ENCODE peak calls at places on chromosome 2, in four cellular contexts. D is coronary artery, Z is fibroblast of pulmonary artery, E is sigmoid colon. K is an unnamed sample.

GRCh38 chr2:7191927-7192326 is 274.7 kb downstream of the RNF144A start:
- DNase-seq in D (no peak), Z (peak), E (no peak), K (no peak)

GRCh38 chr2:134359367-134360081 is 105.7 kb downstream of the MGAT5 start:
- DNase-seq in D (no peak), E (peak), Z (no peak), K (no peak)

GRCh38 chr2:29405266-29405665 is 290.1 kb downstream of the CLIP4 start:
- DNase-seq in D (no peak), Z (no peak), E (no peak), K (no peak)

GRCh38 chr2:151828143-151828889 is at the start of gene ARL5A:
- DNase-seq in E (peak), Z (peak), D (peak), K (peak)

GRCh38 chr2:191691016-191691725 is 13.2 kb downstream of the NABP1 start:
- DNase-seq in E (no peak), D (no peak), Z (peak), K (no peak)

GRCh38 chr2:182920089-182920488 is 53.7 kb upstream of the FRZB start:
- DNase-seq in D (no peak), Z (no peak), E (no peak), K (no peak)

GRCh38 chr2:160582481-160583161 is 89.0 kb upstream of the RBMS1 start:
- DNase-seq in E (no peak), Z (peak), D (no peak), K (no peak)

GRCh38 chr2:231523451-231524266 is 6.6 kb downstream of the NMUR1 start:
- DNase-seq in E (peak), Z (no peak), D (no peak), K (peak)

GRCh38 chr2:10752236-10752635 is 30.8 kb downstream of the ATP6V1C2 start:
- DNase-seq in E (no peak), Z (no peak), D (no peak), K (no peak)

GRCh38 chr2:220034356-220035121 is 407.1 kb downstream of the SLC4A3 start:
- DNase-seq in E (no peak), D (no peak), Z (peak), K (no peak)

GRCh38 chr2:230160112-230160660 is 59.6 kb downstream of the SP110 start:
- DNase-seq in Z (peak), E (no peak), D (no peak), K (no peak)

GRCh38 chr2:62478093-62478580 is 27.9 kb downstream of the TMEM17 start:
- DNase-seq in D (no peak), E (no peak), Z (peak), K (no peak)

GRCh38 chr2:197205590-197206215 is 104.9 kb downstream of the ANKRD44 start:
- DNase-seq in Z (no peak), D (no peak), E (no peak), K (no peak)

GRCh38 chr2:173210270-173211196 is 134.9 kb downstream of the MAP3K20 start:
- DNase-seq in E (peak), Z (peak), D (peak), K (no peak)

GRCh38 chr2:133324150-133324561 is 244.1 kb downstream of the NCKAP5 start:
- DNase-seq in D (no peak), Z (peak), E (no peak), K (no peak)

GRCh38 chr2:235416816-235417499 is 76.9 kb upstream of the AGAP1 start:
- DNase-seq in E (no peak), Z (peak), D (no peak), K (no peak)

GRCh38 chr2:156706576-156706975 is 270.4 kb downstream of the GPD2 start:
- DNase-seq in E (no peak), Z (no peak), D (no peak), K (no peak)

GRCh38 chr2:118300807-118301206 is 212.5 kb downstream of the INSIG2 start:
- DNase-seq in E (no peak), Z (no peak), D (no peak), K (no peak)

GRCh38 chr2:168945508-168945907 is 44.4 kb downstream of the G6PC2 start:
- DNase-seq in D (no peak), Z (no peak), E (no peak), K (no peak)

GRCh38 chr2:1538663-1539062 is 125.4 kb downstream of the TPO start:
- DNase-seq in E (no peak), D (no peak), Z (peak), K (peak)

GRCh38 chr2:11018651-11019185 is 107.0 kb downstream of the KCNF1 start:
- DNase-seq in D (no peak), E (no peak), Z (no peak), K (peak)

GRCh38 chr2:1550658-1551316 is 137.5 kb downstream of the TPO start:
- DNase-seq in Z (peak), D (no peak), E (peak), K (no peak)

GRCh38 chr2:191304939-191305875 is 60.0 kb downstream of the MYO1B start:
- DNase-seq in Z (peak), E (peak), D (peak), K (no peak)

K was measured in cardiac septum.